ENCODE peak calls at places on chromosomes 6 and 20, in eight cellular contexts. One of them, this sample, is unnamed.

GRCh38 chr6:52887912-52888535 is 21.5 kb downstream of the GSTA3 start:
- DNase-seq in kidney glomerular epithelial cell: no peak
- DNase-seq in M059J: peak
- DNase-seq in AG20443: no peak
- DNase-seq in stimulated activated CD4-positive, alpha-beta T cell treated with anti-CD3 and anti-CD28 coated beads, Interleukin-1b, Interleukin-23, amount 100 ng/mL, for 1 hour: no peak
- DNase-seq in foreskin fibroblast: no peak
- DNase-seq in neural progenitor cell: no peak
- DNase-seq in midbrain: no peak
- DNase-seq in this sample: no peak

GRCh38 chr6:170130201-170130621 is 160.7 kb downstream of the DLL1 start:
- DNase-seq in AG20443: no peak
- DNase-seq in midbrain: no peak
- DNase-seq in stimulated activated CD4-positive, alpha-beta T cell treated with anti-CD3 and anti-CD28 coated beads, Interleukin-1b, Interleukin-23, amount 100 ng/mL, for 1 hour: no peak
- DNase-seq in M059J: no peak
- DNase-seq in foreskin fibroblast: no peak
- DNase-seq in kidney glomerular epithelial cell: no peak
- DNase-seq in neural progenitor cell: no peak
- DNase-seq in this sample: no peak

GRCh38 chr20:62875419-62876355 is 14.1 kb upstream of the TCFL5 start:
- DNase-seq in M059J: peak
- DNase-seq in kidney glomerular epithelial cell: no peak
- DNase-seq in AG20443: peak
- DNase-seq in midbrain: peak
- DNase-seq in stimulated activated CD4-positive, alpha-beta T cell treated with anti-CD3 and anti-CD28 coated beads, Interleukin-1b, Interleukin-23, amount 100 ng/mL, for 1 hour: no peak
- DNase-seq in neural progenitor cell: peak
- DNase-seq in foreskin fibroblast: peak
- DNase-seq in this sample: peak

GRCh38 chr20:40807771-40808170 is 118.7 kb upstream of the MAFB start:
- DNase-seq in AG20443: no peak
- DNase-seq in stimulated activated CD4-positive, alpha-beta T cell treated with anti-CD3 and anti-CD28 coated beads, Interleukin-1b, Interleukin-23, amount 100 ng/mL, for 1 hour: no peak
- DNase-seq in midbrain: no peak
- DNase-seq in neural progenitor cell: no peak
- DNase-seq in M059J: no peak
- DNase-seq in kidney glomerular epithelial cell: no peak
- DNase-seq in foreskin fibroblast: no peak
- DNase-seq in this sample: no peak

GRCh38 chr20:38342196-38342595 is 4.1 kb upstream of the LBP start:
- DNase-seq in kidney glomerular epithelial cell: no peak
- DNase-seq in foreskin fibroblast: no peak
- DNase-seq in stimulated activated CD4-positive, alpha-beta T cell treated with anti-CD3 and anti-CD28 coated beads, Interleukin-1b, Interleukin-23, amount 100 ng/mL, for 1 hour: no peak
- DNase-seq in midbrain: no peak
- DNase-seq in neural progenitor cell: peak
- DNase-seq in M059J: no peak
- DNase-seq in AG20443: no peak
- DNase-seq in this sample: no peak

GRCh38 chr6:158789115-158789917 is 29.9 kb downstream of the EZR start:
- DNase-seq in kidney glomerular epithelial cell: no peak
- DNase-seq in AG20443: no peak
- DNase-seq in neural progenitor cell: no peak
- DNase-seq in stimulated activated CD4-positive, alpha-beta T cell treated with anti-CD3 and anti-CD28 coated beads, Interleukin-1b, Interleukin-23, amount 100 ng/mL, for 1 hour: no peak
- DNase-seq in midbrain: no peak
- DNase-seq in foreskin fibroblast: no peak
- DNase-seq in M059J: no peak
- DNase-seq in this sample: no peak

GRCh38 chr20:49230575-49231211 is 11.5 kb downstream of the DDX27 start:
- DNase-seq in M059J: peak
- DNase-seq in foreskin fibroblast: no peak
- DNase-seq in kidney glomerular epithelial cell: no peak
- DNase-seq in neural progenitor cell: no peak
- DNase-seq in AG20443: peak
- DNase-seq in midbrain: no peak
- DNase-seq in stimulated activated CD4-positive, alpha-beta T cell treated with anti-CD3 and anti-CD28 coated beads, Interleukin-1b, Interleukin-23, amount 100 ng/mL, for 1 hour: no peak
- DNase-seq in this sample: no peak

GRCh38 chr6:135830452-135830851 is 21.0 kb upstream of the PDE7B start:
- DNase-seq in midbrain: no peak
- DNase-seq in neural progenitor cell: no peak
- DNase-seq in stimulated activated CD4-positive, alpha-beta T cell treated with anti-CD3 and anti-CD28 coated beads, Interleukin-1b, Interleukin-23, amount 100 ng/mL, for 1 hour: no peak
- DNase-seq in kidney glomerular epithelial cell: no peak
- DNase-seq in M059J: no peak
- DNase-seq in AG20443: no peak
- DNase-seq in foreskin fibroblast: peak
- DNase-seq in this sample: no peak

GRCh38 chr6:84314377-84314898 is 87.0 kb upstream of the CEP162 start:
- DNase-seq in stimulated activated CD4-positive, alpha-beta T cell treated with anti-CD3 and anti-CD28 coated beads, Interleukin-1b, Interleukin-23, amount 100 ng/mL, for 1 hour: no peak
- DNase-seq in M059J: no peak
- DNase-seq in midbrain: no peak
- DNase-seq in neural progenitor cell: no peak
- DNase-seq in kidney glomerular epithelial cell: no peak
- DNase-seq in foreskin fibroblast: peak
- DNase-seq in AG20443: peak
- DNase-seq in this sample: no peak

GRCh38 chr6:37856285-37856684 is 36.8 kb downstream of the ZFAND3 start:
- DNase-seq in kidney glomerular epithelial cell: no peak
- DNase-seq in midbrain: no peak
- DNase-seq in foreskin fibroblast: no peak
- DNase-seq in M059J: no peak
- DNase-seq in stimulated activated CD4-positive, alpha-beta T cell treated with anti-CD3 and anti-CD28 coated beads, Interleukin-1b, Interleukin-23, amount 100 ng/mL, for 1 hour: no peak
- DNase-seq in neural progenitor cell: no peak
- DNase-seq in AG20443: no peak
- DNase-seq in this sample: no peak

GRCh38 chr6:161079566-161080262 is 88.1 kb downstream of the MAP3K4 start:
- DNase-seq in M059J: peak
- DNase-seq in midbrain: no peak
- DNase-seq in stimulated activated CD4-positive, alpha-beta T cell treated with anti-CD3 and anti-CD28 coated beads, Interleukin-1b, Interleukin-23, amount 100 ng/mL, for 1 hour: peak
- DNase-seq in kidney glomerular epithelial cell: peak
- DNase-seq in AG20443: peak
- DNase-seq in neural progenitor cell: no peak
- DNase-seq in foreskin fibroblast: peak
- DNase-seq in this sample: peak

GRCh38 chr6:81826785-81827184 is 74.3 kb upstream of the TENT5A start:
- DNase-seq in foreskin fibroblast: no peak
- DNase-seq in AG20443: no peak
- DNase-seq in neural progenitor cell: no peak
- DNase-seq in midbrain: no peak
- DNase-seq in stimulated activated CD4-positive, alpha-beta T cell treated with anti-CD3 and anti-CD28 coated beads, Interleukin-1b, Interleukin-23, amount 100 ng/mL, for 1 hour: no peak
- DNase-seq in M059J: no peak
- DNase-seq in kidney glomerular epithelial cell: no peak
- DNase-seq in this sample: no peak

GRCh38 chr6:148771212-148771601 is 24.4 kb downstream of the UST start:
- DNase-seq in neural progenitor cell: no peak
- DNase-seq in stimulated activated CD4-positive, alpha-beta T cell treated with anti-CD3 and anti-CD28 coated beads, Interleukin-1b, Interleukin-23, amount 100 ng/mL, for 1 hour: no peak
- DNase-seq in midbrain: no peak
- DNase-seq in M059J: no peak
- DNase-seq in foreskin fibroblast: no peak
- DNase-seq in AG20443: no peak
- DNase-seq in kidney glomerular epithelial cell: no peak
- DNase-seq in this sample: no peak

This sample was measured in hepatic stellate cell.